ENCODE peak calls at places on chromosomes 3 and 15, in eight cellular contexts. N is left ventricle myocardium superior; Z is COLO829; F is dorsolateral prefrontal cortex; V is NB4; E is activated T-helper 9 cell treated with anti-CD3 and anti-CD28 coated beads, Interleukin-2, amount 50 U/mL, for 16 hours; C is T-cell; L is GM03348. M is an unnamed sample.
A peak's percentile ranks its signal among the peaks of the same experiment; 100 is the strongest.

GRCh38 chr3:141049681-141050080 is 1.5 kb upstream of the SPSB4 start:
- DNase-seq in N (no peak), Z (no peak), F (no peak), V (peak; percentile 42), E (no peak), C (no peak), L (no peak), M (no peak)

GRCh38 chr3:32109256-32109655 is 2.8 kb downstream of the GPD1L start:
- DNase-seq in N (peak; percentile 94), Z (no peak), F (peak; percentile 85), V (no peak), E (no peak), C (no peak), L (peak; percentile 14), M (no peak)

GRCh38 chr15:56608993-56609392 is 124.3 kb downstream of the ZNF280D start:
- DNase-seq in N (no peak), Z (no peak), F (no peak), V (no peak), E (no peak), C (no peak), L (no peak), M (no peak)

GRCh38 chr3:112056451-112056929 is 22.0 kb downstream of the TMPRSS7 start:
- DNase-seq in N (no peak), Z (no peak), F (no peak), V (no peak), E (no peak), C (no peak), L (peak; percentile 24), M (no peak)

GRCh38 chr15:101043911-101044624 is 124.9 kb downstream of the LRRK1 start:
- DNase-seq in N (no peak), Z (no peak), F (no peak), V (no peak), E (no peak), C (no peak), L (no peak), M (no peak)

GRCh38 chr15:70259640-70260066 is 161.9 kb upstream of the TLE3 start:
- DNase-seq in N (no peak), Z (no peak), F (no peak), V (peak; percentile 42), E (no peak), C (no peak), L (no peak), M (no peak)

GRCh38 chr3:155232605-155233004 is 60.9 kb downstream of the STRIT1 start:
- DNase-seq in N (peak; percentile 66), Z (no peak), F (no peak), V (no peak), E (no peak), C (no peak), L (peak; percentile 73), M (no peak)

GRCh38 chr3:197734667-197735318 is 1.9 kb downstream of the RUBCN start:
- DNase-seq in N (no peak), Z (no peak), F (no peak), V (peak; percentile 51), E (no peak), C (no peak), L (no peak), M (no peak)

GRCh38 chr3:105277656-105278055 is 89.1 kb upstream of the ALCAM start:
- DNase-seq in N (no peak), Z (peak; percentile 18), F (no peak), V (no peak), E (no peak), C (no peak), L (peak; percentile 5), M (no peak)

GRCh38 chr3:114221165-114221880 is 16.1 kb downstream of the ZNF80 start:
- DNase-seq in N (peak; percentile 45), Z (no peak), F (no peak), V (no peak), E (peak; percentile 41), C (peak; percentile 14), L (no peak), M (peak; percentile 83)

GRCh38 chr15:95994418-95994817 is 336.1 kb upstream of the NR2F2 start:
- DNase-seq in N (no peak), Z (no peak), F (peak; percentile 35), V (no peak), E (no peak), C (no peak), L (peak; percentile 15), M (no peak)

GRCh38 chr3:38842266-38842965 is 26.4 kb upstream of the SCN10A start:
- DNase-seq in N (no peak), Z (no peak), F (no peak), V (no peak), E (no peak), C (no peak), L (no peak), M (no peak)

GRCh38 chr3:111763968-111764367 is 95.1 kb upstream of the PHLDB2 start:
- DNase-seq in N (no peak), Z (no peak), F (no peak), V (no peak), E (no peak), C (no peak), L (peak; percentile 42), M (no peak)

GRCh38 chr3:59809016-59809415 is 759.2 kb upstream of the CFAP20DC start:
- DNase-seq in N (no peak), Z (no peak), F (no peak), V (no peak), E (no peak), C (no peak), L (peak; percentile 9), M (no peak)

GRCh38 chr15:98604983-98605382 is 43.4 kb upstream of the IGF1R start:
- DNase-seq in N (no peak), Z (no peak), F (no peak), V (no peak), E (no peak), C (no peak), L (no peak), M (no peak)

GRCh38 chr3:177973241-177973840 is 562.9 kb upstream of the KCNMB2 start:
- DNase-seq in N (no peak), Z (no peak), F (no peak), V (no peak), E (no peak), C (no peak), L (peak; percentile 39), M (no peak)

GRCh38 chr3:105905328-105905727 is 36.5 kb upstream of the CBLB start:
- DNase-seq in N (no peak), Z (no peak), F (no peak), V (no peak), E (no peak), C (no peak), L (no peak), M (no peak)

GRCh38 chr15:44286814-44287555 is 1.5 kb upstream of the GOLM2 start:
- DNase-seq in N (no peak), Z (no peak), F (no peak), V (peak; percentile 9), E (no peak), C (no peak), L (peak; percentile 39), M (no peak)

GRCh38 chr15:73633991-73634495 is 854 bp upstream of the NPTN start:
- DNase-seq in N (no peak), Z (peak; percentile 78), F (no peak), V (peak; percentile 14), E (no peak), C (no peak), L (peak; percentile 80), M (no peak)

GRCh38 chr3:12194669-12195161 is 36.0 kb upstream of the TIMP4 start:
- DNase-seq in N (no peak), Z (no peak), F (no peak), V (peak; percentile 72), E (peak; percentile 4), C (no peak), L (no peak), M (peak; percentile 69)

GRCh38 chr3:181933052-181933618 is 221.4 kb downstream of the SOX2 start:
- DNase-seq in N (no peak), Z (no peak), F (no peak), V (no peak), E (no peak), C (no peak), L (no peak), M (no peak)

GRCh38 chr3:25849641-25850040 is 59.8 kb downstream of the OXSM start:
- DNase-seq in N (no peak), Z (no peak), F (no peak), V (no peak), E (no peak), C (no peak), L (no peak), M (no peak)

GRCh38 chr3:101070260-101071121 is 77.3 kb upstream of the ABI3BP start:
- DNase-seq in N (peak; percentile 79), Z (peak; percentile 54), F (no peak), V (peak; percentile 59), E (peak; percentile 29), C (peak; percentile 38), L (peak; percentile 21), M (peak; percentile 48)

GRCh38 chr15:77713281-77713680 is 80.6 kb upstream of the LINGO1 start:
- DNase-seq in N (no peak), Z (no peak), F (no peak), V (no peak), E (no peak), C (no peak), L (no peak), M (no peak)